ENCODE peak calls at places on chromosomes 13 and 19, in nine cellular contexts. F is IMR-90, G is GM13976, Q is HCT116, H is fibroblast of pulmonary artery, Y is mucosa of descending colon, E is osteoblast, M is BJ, T is cardiac fibroblast. A is an unnamed sample.

GRCh38 chr13:93552596-93552995 is 326.0 kb downstream of the GPC6 start:
- DNase-seq in H (no peak), T (no peak), Q (no peak), Y (no peak), G (no peak), F (no peak), E (no peak), M (no peak), A (no peak)

GRCh38 chr19:43779147-43779819 is 1.5 kb downstream of the KCNN4 start:
- DNase-seq in T (no peak), G (no peak), E (peak; percentile 51), Y (peak; percentile 79), Q (no peak), H (no peak), M (no peak), F (no peak), A (peak; percentile 75)

GRCh38 chr19:2798733-2799132 is 13.4 kb downstream of the THOP1 start:
- DNase-seq in Y (no peak), M (no peak), T (peak; percentile 29), E (peak; percentile 90), G (no peak), Q (no peak), H (peak; percentile 17), F (peak; percentile 7), A (no peak)

GRCh38 chr13:39787086-39787487 is 131.6 kb downstream of the COG6 start:
- DNase-seq in T (peak; percentile 71), M (no peak), Y (no peak), H (peak; percentile 45), E (no peak), F (no peak), G (no peak), Q (no peak), A (no peak)

GRCh38 chr13:40992678-40993077 is 26.4 kb downstream of the ELF1 start:
- DNase-seq in T (peak; percentile 29), G (no peak), Y (no peak), Q (no peak), E (peak; percentile 30), H (no peak), M (no peak), F (no peak), A (no peak)

GRCh38 chr13:36839981-36840380 is 21.0 kb downstream of the RFXAP start:
- DNase-seq in Q (no peak), F (no peak), H (no peak), M (no peak), G (no peak), E (no peak), T (no peak), Y (no peak), A (no peak)

GRCh38 chr13:75437582-75438318 is 44.2 kb downstream of the TBC1D4 start:
- DNase-seq in F (peak; percentile 35), E (no peak), M (no peak), G (no peak), H (peak; percentile 43), Q (no peak), Y (no peak), T (peak; percentile 66), A (no peak)

GRCh38 chr19:7562646-7563393 is 27.3 kb downstream of the PNPLA6 start:
- DNase-seq in M (no peak), H (no peak), G (no peak), E (peak; percentile 84), T (no peak), F (no peak), Q (no peak), Y (no peak), A (peak; percentile 54)

GRCh38 chr13:20177049-20177831 is 15.5 kb downstream of the GJB2 start:
- DNase-seq in H (no peak), G (no peak), E (no peak), T (no peak), Y (no peak), Q (no peak), F (no peak), M (no peak), A (no peak)

GRCh38 chr13:21537105-21537504 is 66.9 kb downstream of the MICU2 start:
- DNase-seq in M (no peak), Q (no peak), Y (no peak), E (no peak), F (peak; percentile 11), H (peak; percentile 48), T (peak; percentile 52), G (no peak), A (peak; percentile 5)

GRCh38 chr19:28290963-28291657 is 921.8 kb downstream of the UQCRFS1 start:
- DNase-seq in F (no peak), M (no peak), T (no peak), Y (no peak), Q (no peak), E (no peak), G (no peak), H (no peak), A (no peak)

GRCh38 chr19:1177322-1178114 is 3.5 kb upstream of the SBNO2 start:
- DNase-seq in Y (no peak), G (no peak), F (peak; percentile 97), M (peak; percentile 86), T (peak; percentile 94), E (peak; percentile 99), Q (peak; percentile 61), H (peak; percentile 95), A (peak; percentile 99)

GRCh38 chr19:4929186-4929585 is 19.9 kb downstream of the UHRF1 start:
- DNase-seq in H (no peak), G (no peak), F (no peak), Y (no peak), E (peak; percentile 97), M (no peak), T (peak; percentile 35), Q (no peak), A (no peak)

GRCh38 chr13:51818771-51819511 is 15.0 kb upstream of the DHRS12 start:
- DNase-seq in Y (no peak), M (no peak), Q (no peak), T (peak; percentile 71), F (peak; percentile 53), G (peak; percentile 40), E (no peak), H (peak; percentile 62), A (peak; percentile 67)

GRCh38 chr19:3880471-3881271 is at the start of gene ATCAY:
- DNase-seq in Q (no peak), Y (no peak), H (no peak), E (peak; percentile 73), G (no peak), T (no peak), F (no peak), M (no peak), A (no peak)

GRCh38 chr13:111486801-111487200 is 166.4 kb downstream of the TEX29 start:
- DNase-seq in F (no peak), M (no peak), E (peak; percentile 78), T (no peak), Y (no peak), G (no peak), Q (no peak), H (no peak), A (no peak)

GRCh38 chr13:38537026-38537425 is 149.9 kb upstream of the FREM2 start:
- DNase-seq in H (no peak), Y (no peak), G (no peak), E (no peak), Q (no peak), T (no peak), M (no peak), F (no peak), A (no peak)

GRCh38 chr19:51372649-51373504 is at the start of gene NKG7:
- DNase-seq in M (no peak), G (peak; percentile 79), H (no peak), F (no peak), Y (peak; percentile 41), Q (no peak), E (no peak), T (no peak), A (no peak)

GRCh38 chr13:110447801-110448200 is 113.7 kb downstream of the RAB20 start:
- DNase-seq in E (no peak), Y (no peak), Q (no peak), F (no peak), M (no peak), H (no peak), T (no peak), G (no peak), A (no peak)

GRCh38 chr13:83515267-83515666 is 367.0 kb downstream of the SLITRK1 start:
- DNase-seq in M (peak; percentile 14), Q (no peak), G (no peak), E (no peak), Y (no peak), H (peak; percentile 60), F (peak; percentile 22), T (peak; percentile 47), A (peak; percentile 80)

GRCh38 chr13:83516781-83517180 is 365.5 kb downstream of the SLITRK1 start:
- DNase-seq in E (no peak), H (no peak), T (no peak), Y (no peak), Q (no peak), G (no peak), M (no peak), F (no peak), A (no peak)
- TF ChIP-seq CTCF in E (no peak), H (no peak), T (no peak), Y (no peak), Q (no peak), G (no peak), M (no peak), F (no peak), A (no peak)

GRCh38 chr19:6047741-6048231 is 62.5 kb downstream of the RFX2 start:
- DNase-seq in T (peak; percentile 64), F (peak; percentile 52), M (no peak), E (peak; percentile 95), H (peak; percentile 56), G (peak; percentile 58), Q (peak; percentile 31), Y (peak; percentile 38), A (peak; percentile 55)
- TF ChIP-seq CTCF in T (peak; percentile 70), F (peak; percentile 89), M (peak; percentile 82), E (peak; percentile 83), H (peak; percentile 87), G (peak; percentile 26), Q (peak; percentile 82), Y (no peak), A (peak; percentile 70)

GRCh38 chr13:114151565-114152284 is 19.3 kb upstream of the RASA3 start:
- DNase-seq in Q (peak; percentile 53), Y (peak; percentile 95), T (peak; percentile 40), M (no peak), E (peak; percentile 72), H (no peak), G (no peak), F (no peak), A (peak; percentile 93)
- TF ChIP-seq CTCF in Q (peak; percentile 29), Y (peak; percentile 29), T (no peak), M (no peak), E (no peak), H (no peak), G (no peak), F (no peak), A (peak; percentile 17)

DNA sequence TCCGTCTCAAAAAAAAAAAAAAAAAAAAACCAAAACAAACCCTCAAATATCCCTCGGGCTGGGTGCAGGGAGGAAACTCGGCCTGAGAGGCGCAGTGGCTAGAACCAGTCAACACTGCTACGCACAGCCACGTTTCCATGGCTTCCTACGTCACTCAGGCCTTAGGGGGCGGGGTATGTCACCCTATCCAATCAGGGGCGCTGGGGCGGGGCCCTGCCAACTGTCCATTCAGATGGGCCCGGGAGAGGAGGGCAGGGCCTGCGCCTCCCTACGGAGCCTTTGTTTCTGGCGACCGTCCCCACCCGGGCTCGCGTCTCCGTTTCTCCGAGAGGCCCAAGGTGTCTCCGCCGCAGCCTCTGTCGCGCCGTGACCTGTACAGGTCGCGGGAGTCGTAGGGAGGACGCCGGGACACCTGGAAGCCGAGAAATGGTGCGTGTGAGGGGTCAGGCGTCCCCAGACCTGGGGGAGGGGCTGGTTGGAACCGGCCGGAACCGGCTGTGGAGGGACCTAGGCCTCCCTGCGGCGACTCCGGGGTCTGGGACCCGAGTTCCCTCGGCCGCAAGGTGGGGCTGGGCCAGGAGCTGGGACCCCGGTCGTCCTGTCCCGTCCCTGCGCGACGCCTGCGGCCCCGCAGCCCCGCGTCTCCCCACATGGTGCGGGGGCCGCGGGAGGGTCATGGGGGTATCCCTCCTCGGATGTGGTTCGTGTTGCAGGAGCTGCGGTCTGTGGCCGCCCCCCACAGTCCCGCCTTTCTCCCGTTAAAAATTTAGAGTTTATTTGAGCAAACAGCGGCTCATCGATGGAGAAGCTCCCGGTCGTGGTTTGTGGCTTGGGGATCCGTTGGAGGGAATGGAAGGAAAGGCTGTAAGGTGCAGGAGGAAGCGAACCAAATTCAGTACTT is at the start of gene ZNF627:
- DNase-seq in T (peak; percentile 99), M (peak; percentile 87), G (peak; percentile 98), F (peak; percentile 98), Q (peak; percentile 96), E (peak; percentile 99), H (peak; percentile 98), Y (peak; percentile 100), A (peak; percentile 99)
- TF ChIP-seq CTCF in T (no peak), M (peak; percentile 27), G (no peak), F (peak; percentile 16), Q (no peak), E (no peak), H (peak; percentile 4), Y (no peak), A (peak; percentile 5)

A was measured in MCF 10A.